ENCODE peak calls at places on chromosome 16, in eight cellular contexts. A is NB4; U is CD8-positive, alpha-beta memory T cell; R is kidney epithelial cell; Q is GM03348; B is lower leg skin; Z is NCI-H187; P is stimulated activated CD8-positive, alpha-beta memory T cell treated with anti-CD3 and anti-CD28 coated beads, Interleukin-7, amount 100 ng/mL, for 24 hours. O is an unnamed sample.

GRCh38 chr16:57092786-57093301 is 461 bp downstream of the CPNE2 start:
- DNase-seq in Q (peak; percentile 85), Z (no peak), B (peak; percentile 88), A (peak; percentile 72), R (no peak), P (no peak), U (peak; percentile 56), O (peak; percentile 35)

GRCh38 chr16:88530051-88530857 is 39.9 kb upstream of the ZC3H18 start:
- DNase-seq in R (no peak), Z (no peak), Q (no peak), B (no peak), A (no peak), U (no peak), P (no peak), O (no peak)

GRCh38 chr16:56539667-56540066 is 19.8 kb upstream of the BBS2 start:
- DNase-seq in B (no peak), Q (no peak), P (no peak), U (no peak), R (no peak), Z (no peak), A (no peak), O (no peak)

GRCh38 chr16:4913130-4913773 is 23.7 kb downstream of the PPL start:
- DNase-seq in A (no peak), B (no peak), R (no peak), Z (no peak), U (no peak), P (no peak), Q (no peak), O (no peak)

GRCh38 chr16:74774223-74775139 is at the start of gene FA2H:
- DNase-seq in A (peak; percentile 87), R (peak; percentile 21), Q (peak; percentile 54), P (peak; percentile 18), Z (peak; percentile 75), U (peak; percentile 60), B (peak; percentile 90), O (peak; percentile 53)

GRCh38 chr16:77223184-77223583 is 24.0 kb downstream of the SYCE1L start:
- DNase-seq in Q (no peak), B (peak; percentile 60), P (no peak), U (no peak), R (no peak), Z (no peak), A (peak; percentile 40), O (no peak)

GRCh38 chr16:2243031-2243528 is 6.8 kb downstream of the DNASE1L2 start:
- DNase-seq in Z (no peak), P (no peak), U (no peak), R (no peak), B (no peak), A (no peak), Q (no peak), O (no peak)

GRCh38 chr16:84842516-84843148 is 22.8 kb downstream of the CRISPLD2 start:
- DNase-seq in Z (no peak), U (no peak), A (no peak), B (no peak), Q (no peak), R (no peak), P (no peak), O (no peak)

GRCh38 chr16:80563807-80564206 is 23.0 kb downstream of the DYNLRB2 start:
- DNase-seq in A (no peak), B (no peak), R (no peak), U (no peak), P (no peak), Z (peak; percentile 1), Q (no peak), O (no peak)

GRCh38 chr16:565420-566330 is 1.1 kb upstream of the NHLRC4 start:
- DNase-seq in Z (no peak), A (peak; percentile 30), U (no peak), P (no peak), R (no peak), B (no peak), Q (no peak), O (no peak)

GRCh38 chr16:23424292-23424958 is 28.6 kb downstream of the COG7 start:
- DNase-seq in B (peak; percentile 88), R (peak; percentile 34), Z (no peak), P (no peak), Q (no peak), U (no peak), A (no peak), O (no peak)

GRCh38 chr16:89332248-89333245 is 115.0 kb downstream of the ZNF778 start:
- DNase-seq in Q (no peak), P (no peak), Z (no peak), R (no peak), A (no peak), U (no peak), B (no peak), O (no peak)

GRCh38 chr16:4454618-4455017 is 19.8 kb downstream of the NMRAL1 start:
- DNase-seq in B (no peak), U (no peak), A (no peak), Q (no peak), Z (no peak), P (no peak), R (no peak), O (no peak)

GRCh38 chr16:28182183-28182582 is 29.6 kb downstream of the XPO6 start:
- DNase-seq in A (peak; percentile 29), Q (no peak), B (no peak), P (no peak), U (no peak), R (no peak), Z (no peak), O (no peak)

GRCh38 chr16:19168173-19169080 is at the start of gene SYT17:
- DNase-seq in Z (peak; percentile 45), R (no peak), P (no peak), A (no peak), B (no peak), U (no peak), Q (peak; percentile 26), O (peak; percentile 8)

GRCh38 chr16:70692481-70693203 is 6.8 kb upstream of the MTSS2 start:
- DNase-seq in A (no peak), U (no peak), P (no peak), R (no peak), B (no peak), Z (no peak), Q (no peak), O (no peak)

GRCh38 chr16:67865318-67865717 is 7.5 kb upstream of the EDC4 start:
- DNase-seq in R (no peak), B (no peak), A (peak; percentile 64), Z (no peak), P (no peak), U (no peak), Q (peak; percentile 38), O (peak; percentile 51)

GRCh38 chr16:69691980-69692911 is 34.1 kb downstream of the NQO1 start:
- DNase-seq in Q (peak; percentile 49), A (no peak), Z (no peak), P (no peak), R (no peak), U (no peak), B (no peak), O (no peak)

GRCh38 chr16:63363738-63364137 is 1327.5 kb upstream of the CDH8 start:
- DNase-seq in Z (no peak), P (no peak), Q (no peak), B (no peak), U (no peak), R (no peak), A (no peak), O (no peak)

GRCh38 chr16:81738831-81739496 is 40.1 kb upstream of the PLCG2 start:
- DNase-seq in B (peak; percentile 87), R (no peak), Z (no peak), P (no peak), A (peak; percentile 98), U (no peak), Q (no peak), O (peak; percentile 97)

GRCh38 chr16:3876695-3877094 is 3.8 kb downstream of the CREBBP start:
- DNase-seq in U (no peak), Z (no peak), P (no peak), R (no peak), A (no peak), Q (peak; percentile 30), B (no peak), O (no peak)

GRCh38 chr16:54590836-54591235 is 304.2 kb upstream of the IRX3 start:
- DNase-seq in B (no peak), R (no peak), A (no peak), P (no peak), Z (no peak), U (no peak), Q (no peak), O (no peak)

GRCh38 chr16:4392382-4393242 is 21.0 kb downstream of the VASN start:
- DNase-seq in U (no peak), Q (peak; percentile 94), B (no peak), A (no peak), Z (no peak), R (no peak), P (no peak), O (no peak)

GRCh38 chr16:73122604-73123386 is 74.9 kb upstream of the ZFHX3 start:
- DNase-seq in Z (no peak), B (no peak), R (no peak), P (no peak), A (no peak), Q (peak; percentile 54), U (peak; percentile 34), O (peak; percentile 97)

GRCh38 chr16:57646388-57647039 is 18.1 kb downstream of the ADGRG1 start:
- DNase-seq in U (no peak), Q (no peak), P (no peak), A (no peak), R (no peak), Z (no peak), B (no peak), O (no peak)

GRCh38 chr16:84754353-84754856 is 54.6 kb downstream of the USP10 start:
- DNase-seq in R (peak; percentile 54), Z (peak; percentile 64), A (peak; percentile 96), Q (peak; percentile 80), P (no peak), U (peak; percentile 78), B (no peak), O (peak; percentile 93)

GRCh38 chr16:87653234-87653633 is 50.9 kb downstream of the JPH3 start:
- DNase-seq in A (peak; percentile 40), B (no peak), Z (no peak), R (no peak), P (no peak), U (no peak), Q (peak; percentile 55), O (no peak)

GRCh38 chr16:12551530-12551929 is 252.2 kb downstream of the CPPED1 start:
- DNase-seq in R (no peak), Z (no peak), U (peak; percentile 29), P (no peak), Q (no peak), A (no peak), B (no peak), O (no peak)

GRCh38 chr16:46801428-46802049 is 29.4 kb downstream of the C16orf87 start:
- DNase-seq in U (no peak), Z (no peak), P (no peak), Q (peak; percentile 50), B (no peak), R (no peak), A (peak; percentile 13), O (peak; percentile 39)

GRCh38 chr16:84362410-84362809 is 5.9 kb upstream of the ATP2C2 start:
- DNase-seq in A (no peak), Q (no peak), R (no peak), P (no peak), Z (no peak), U (no peak), B (no peak), O (no peak)

GRCh38 chr16:85613609-85614337 is 651 bp downstream of the GSE1 start:
- DNase-seq in R (no peak), Q (peak; percentile 77), B (peak; percentile 94), P (no peak), Z (peak; percentile 51), U (peak; percentile 18), A (peak; percentile 92), O (peak; percentile 68)

GRCh38 chr16:47847220-47847970 is 308.4 kb downstream of the ABCC12 start:
- DNase-seq in B (no peak), A (no peak), Q (no peak), U (no peak), P (no peak), Z (no peak), R (no peak), O (no peak)

GRCh38 chr16:70018254-70018653 is 67.1 kb downstream of the CLEC18A start:
- DNase-seq in Q (no peak), R (no peak), Z (no peak), U (peak; percentile 68), B (no peak), A (peak; percentile 35), P (peak; percentile 4), O (peak; percentile 35)